ENCODE peak calls at places on chromosomes 5 and 9, in eight cellular contexts. B, Q, P, Z, T, U, H and C are unnamed samples.

GRCh38 chr9:18891946-18892670 is 140.9 kb downstream of the SAXO1 start:
- DNase-seq in Q (no peak), B (no peak), H (no peak), Z (no peak), T (no peak), P (no peak), U (no peak), C (no peak)

GRCh38 chr9:86424246-86424891 is 70.2 kb upstream of the TUT7 start:
- DNase-seq in Z (no peak), H (no peak), Q (no peak), U (no peak), B (no peak), P (no peak), T (no peak), C (no peak)

GRCh38 chr9:93576296-93577044 is at the start of gene PHF2:
- DNase-seq in P (peak), U (no peak), Z (no peak), H (no peak), Q (peak), T (peak), B (peak), C (peak)

GRCh38 chr5:56384186-56384585 is 151.1 kb upstream of the ANKRD55 start:
- DNase-seq in Q (no peak), H (no peak), P (no peak), U (no peak), Z (peak), T (no peak), B (no peak), C (no peak)

GRCh38 chr5:1983919-1984695 is 101.4 kb upstream of the IRX4 start:
- DNase-seq in H (no peak), U (no peak), T (no peak), B (no peak), Q (no peak), P (no peak), Z (no peak), C (no peak)

GRCh38 chr9:105093685-105094084 is 150.8 kb upstream of the SLC44A1 start:
- DNase-seq in T (no peak), H (no peak), Q (no peak), U (no peak), Z (no peak), B (no peak), P (no peak), C (no peak)

GRCh38 chr9:96674914-96675538 is 19.9 kb upstream of the PRXL2C start:
- DNase-seq in B (no peak), T (peak), Q (no peak), H (no peak), U (no peak), Z (no peak), P (no peak), C (no peak)

GRCh38 chr9:101027733-101028345 is 688 bp upstream of the PLPPR1 start:
- DNase-seq in U (no peak), Z (no peak), P (no peak), Q (no peak), T (no peak), H (no peak), B (peak), C (no peak)

GRCh38 chr9:116282598-116282997 is 129.0 kb downstream of the PAPPA start:
- DNase-seq in Q (no peak), P (no peak), H (no peak), Z (no peak), T (no peak), U (no peak), B (peak), C (no peak)

GRCh38 chr5:94901071-94901979 is 282.9 kb downstream of the SLF1 start:
- DNase-seq in T (peak), B (no peak), H (no peak), Q (peak), Z (no peak), U (no peak), P (no peak), C (no peak)

GRCh38 chr5:132457371-132458225 is 33.0 kb downstream of the IRF1 start:
- DNase-seq in U (no peak), B (no peak), Q (peak), P (no peak), T (no peak), Z (no peak), H (no peak), C (peak)

GRCh38 chr5:60520451-60521210 is 179.3 kb downstream of the DEPDC1B start:
- DNase-seq in Z (no peak), H (no peak), T (no peak), Q (no peak), P (no peak), B (no peak), U (no peak), C (no peak)

GRCh38 chr5:116507051-116507537 is 67.5 kb downstream of the SEMA6A start:
- DNase-seq in P (no peak), Q (no peak), Z (no peak), H (no peak), U (no peak), T (no peak), B (no peak), C (no peak)

GRCh38 chr5:64165500-64166200 is at the start of gene RNF180:
- DNase-seq in Z (peak), H (no peak), T (peak), Q (peak), U (peak), B (peak), P (peak), C (no peak)

GRCh38 chr5:51384281-51384840 is 1.1 kb downstream of the ISL1 start:
- DNase-seq in B (no peak), H (no peak), P (no peak), Q (no peak), U (no peak), T (no peak), Z (no peak), C (no peak)

GRCh38 chr5:64206653-64207052 is 41.0 kb downstream of the RNF180 start:
- DNase-seq in T (no peak), Q (no peak), U (no peak), B (no peak), H (no peak), P (no peak), Z (no peak), C (no peak)

GRCh38 chr5:167413503-167413902 is 877.9 kb upstream of the WWC1 start:
- DNase-seq in H (no peak), P (no peak), Z (no peak), U (no peak), B (no peak), Q (no peak), T (no peak), C (no peak)

GRCh38 chr5:112333236-112333850 is 85.7 kb downstream of the EPB41L4A start:
- DNase-seq in Q (no peak), T (no peak), Z (no peak), H (no peak), P (no peak), U (no peak), B (peak), C (no peak)

GRCh38 chr5:167081561-167081960 is 1209.9 kb upstream of the WWC1 start:
- DNase-seq in Z (no peak), U (no peak), H (no peak), P (no peak), T (no peak), B (no peak), Q (no peak), C (no peak)

GRCh38 chr9:113302792-113303418 is at the start of gene RNF183:
- DNase-seq in B (no peak), T (no peak), Z (peak), P (no peak), H (no peak), U (no peak), Q (no peak), C (no peak)

GRCh38 chr5:60835554-60835953 is 8.5 kb downstream of the ELOVL7 start:
- DNase-seq in P (no peak), Z (no peak), H (no peak), U (no peak), T (peak), Q (no peak), B (no peak), C (no peak)

GRCh38 chr5:136053336-136054121 is 24.7 kb downstream of the TGFBI start:
- DNase-seq in Q (no peak), T (peak), P (no peak), B (no peak), H (no peak), U (no peak), Z (peak), C (no peak)

GRCh38 chr5:68070641-68071191 is 144.8 kb upstream of the PIK3R1 start:
- DNase-seq in Z (no peak), B (no peak), H (no peak), U (no peak), Q (peak), T (no peak), P (no peak), C (no peak)

GRCh38 chr5:68379275-68380026 is 163.9 kb downstream of the PIK3R1 start:
- DNase-seq in Z (no peak), Q (no peak), U (no peak), H (no peak), T (no peak), B (no peak), P (no peak), C (no peak)

GRCh38 chr5:124457101-124457500 is 289.3 kb downstream of the ZNF608 start:
- DNase-seq in B (peak), Q (no peak), P (no peak), T (no peak), U (no peak), H (no peak), Z (no peak), C (no peak)

GRCh38 chr9:96109718-96110351 is 192.1 kb downstream of the HSD17B3 start:
- DNase-seq in Q (no peak), B (no peak), T (no peak), Z (no peak), U (no peak), H (no peak), P (no peak), C (no peak)

GRCh38 chr9:134375430-134376385 is 49.5 kb downstream of the RXRA start:
- DNase-seq in H (no peak), T (no peak), U (peak), B (peak), Z (peak), P (peak), Q (no peak), C (no peak)